ENCODE peak calls at places on chromosome 1, in nine cellular contexts. S is heart right ventricle, K is fibroblast of lung, O is H7, R is mesendoderm, Y is HFF-Myc, X is fibroblast of the aortic adventitia, T is SK-N-SH, H is foreskin fibroblast. B is an unnamed sample.

GRCh38 chr1:96596226-96596625 is 125.4 kb upstream of the PTBP2 start:
- DNase-seq in S (no peak), T (peak; percentile 37), Y (peak; percentile 7), X (peak; percentile 10), K (peak; percentile 13), R (peak; percentile 85), H (no peak), O (peak; percentile 65), B (peak; percentile 31)

GRCh38 chr1:47444578-47445465 is 7.0 kb downstream of the FOXD2 start:
- DNase-seq in X (no peak), H (no peak), T (peak; percentile 55), K (no peak), R (peak; percentile 57), O (peak; percentile 82), Y (no peak), S (peak; percentile 29), B (no peak)

GRCh38 chr1:151342021-151342420 is 5.0 kb downstream of the RFX5 start:
- DNase-seq in Y (no peak), R (no peak), S (no peak), H (no peak), X (no peak), K (no peak), O (no peak), T (no peak), B (no peak)

GRCh38 chr1:57637155-57637554 is 213.3 kb upstream of the DAB1 start:
- DNase-seq in Y (no peak), K (peak; percentile 21), R (peak; percentile 47), X (peak; percentile 81), H (no peak), S (no peak), O (no peak), T (no peak), B (no peak)

GRCh38 chr1:188237573-188238353 is 1409.0 kb downstream of the PLA2G4A start:
- DNase-seq in O (no peak), X (no peak), S (no peak), K (peak; percentile 75), H (peak; percentile 30), Y (no peak), T (no peak), R (no peak), B (no peak)

GRCh38 chr1:175221548-175222175 is 29.1 kb upstream of the KIAA0040 start:
- DNase-seq in T (no peak), S (no peak), Y (no peak), R (peak; percentile 86), K (peak; percentile 13), H (no peak), O (peak; percentile 33), X (peak; percentile 10), B (peak; percentile 24)

GRCh38 chr1:160858127-160858909 is 4.4 kb downstream of the CD244 start:
- DNase-seq in T (no peak), X (no peak), R (no peak), S (no peak), K (no peak), Y (no peak), H (no peak), O (no peak), B (no peak)

GRCh38 chr1:205458777-205459566 is 3.1 kb upstream of the BLACAT1 start:
- DNase-seq in O (peak; percentile 81), X (peak; percentile 73), S (no peak), T (no peak), R (peak; percentile 85), H (peak; percentile 45), K (peak; percentile 58), Y (no peak), B (peak; percentile 56)

GRCh38 chr1:235012436-235013210 is 116.0 kb downstream of the TOMM20 start:
- DNase-seq in O (no peak), H (no peak), T (no peak), X (no peak), Y (no peak), R (no peak), K (no peak), S (no peak), B (no peak)

GRCh38 chr1:235009561-235010306 is 118.9 kb downstream of the TOMM20 start:
- DNase-seq in K (no peak), Y (no peak), O (no peak), R (no peak), X (no peak), H (no peak), T (no peak), S (no peak), B (no peak)

GRCh38 chr1:235013512-235013911 is 115.1 kb downstream of the TOMM20 start:
- DNase-seq in O (no peak), H (no peak), X (no peak), S (no peak), K (no peak), T (no peak), R (peak; percentile 26), Y (no peak), B (no peak)

GRCh38 chr1:235011064-235011598 is 117.5 kb downstream of the TOMM20 start:
- DNase-seq in X (no peak), T (no peak), O (no peak), R (no peak), H (no peak), K (no peak), Y (no peak), S (no peak), B (no peak)

DNA sequence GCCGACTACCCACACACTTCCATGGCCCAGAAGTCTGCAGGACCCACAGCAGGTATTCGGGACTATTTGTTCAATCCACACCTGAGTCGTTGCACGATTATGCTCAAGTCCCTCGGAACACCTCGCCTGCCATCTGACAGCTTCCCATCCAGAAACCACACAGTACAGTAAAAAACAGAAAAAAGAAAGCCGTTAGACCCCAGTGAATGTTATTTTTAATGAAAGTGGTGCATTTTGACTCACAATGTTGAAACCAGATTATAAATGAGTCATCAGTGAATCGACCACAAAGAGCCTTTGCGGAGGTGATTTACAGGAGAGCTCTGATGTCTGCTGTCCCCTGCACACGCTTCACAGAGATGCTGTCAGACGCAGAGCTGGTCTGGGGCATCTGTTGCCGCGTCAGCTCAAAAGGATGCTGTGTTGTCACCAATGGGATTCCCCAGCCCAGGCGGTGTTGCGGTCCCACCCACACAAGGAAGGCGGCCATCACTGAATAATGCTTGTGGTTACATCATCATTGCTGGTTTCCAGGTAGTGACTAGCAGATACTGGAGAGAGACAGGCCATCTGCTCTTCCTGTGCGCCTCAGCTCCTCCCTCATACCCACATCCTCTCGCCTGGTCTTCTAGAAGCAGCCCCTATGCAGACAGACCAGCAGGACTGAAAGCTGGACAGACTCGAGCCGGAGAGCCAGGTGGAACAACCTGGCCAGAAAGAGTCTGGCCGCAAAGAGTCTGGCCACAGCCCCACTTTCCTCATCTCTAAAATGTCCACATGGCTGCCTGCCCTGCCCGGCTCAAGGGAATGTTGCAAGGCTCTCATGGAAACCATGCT is 116.8 kb downstream of the TOMM20 start:
- DNase-seq in K (peak; percentile 100), H (peak; percentile 100), Y (peak; percentile 100), T (peak; percentile 39), R (peak; percentile 48), S (peak; percentile 45), O (no peak), X (peak; percentile 98), B (peak; percentile 98)
- H3K4me3 ChIP-seq in K (no peak overlapping the region), H (no peak overlapping the region), Y (no peak overlapping the region), T (no peak overlapping the region), R (no peak overlapping the region), S (no peak overlapping the region), O (no peak overlapping the region), X (no peak overlapping the region), B (no peak overlapping the region)

DNA sequence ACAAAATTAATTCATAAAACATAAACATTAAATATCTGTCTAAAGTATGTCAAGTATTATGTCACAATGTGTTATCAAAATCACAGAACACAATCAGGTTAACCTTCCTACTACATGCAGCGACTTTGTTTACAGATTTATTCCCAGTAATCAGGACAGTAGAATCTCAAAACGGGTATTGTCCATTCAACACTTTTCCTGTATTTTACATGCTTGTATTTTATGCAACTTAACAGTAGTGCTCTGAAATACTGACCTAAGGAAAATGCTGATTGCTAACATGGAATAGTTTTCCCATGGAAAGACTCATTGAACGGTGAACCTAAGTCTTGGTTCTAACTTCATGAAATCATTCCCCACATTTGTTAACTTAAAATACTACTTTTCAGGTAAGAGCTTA is 2.3 kb downstream of the SERBP1 start:
- DNase-seq in R (no peak), O (no peak), X (no peak), S (no peak), K (no peak), T (no peak), H (no peak), Y (no peak), B (no peak)
- H3K4me3 ChIP-seq in R (peak overlapping the region; percentile 95), O (peak overlapping the region; percentile 99), X (peak overlapping the region; percentile 94), S (peak overlapping the region; percentile 67), K (peak overlapping the region; percentile 85), T (peak overlapping the region; percentile 96), H (peak overlapping the region; percentile 93), Y (peak overlapping the region; percentile 82), B (peak overlapping the region; percentile 97)

GRCh38 chr1:154941332-154941995 is 4.9 kb upstream of the PMVK start:
- DNase-seq in O (no peak), R (peak; percentile 55), S (no peak), Y (no peak), H (no peak), K (no peak), X (no peak), T (peak; percentile 65), B (peak; percentile 5)

GRCh38 chr1:154938604-154939399 is 2.3 kb upstream of the PMVK start:
- DNase-seq in O (no peak), X (no peak), H (no peak), T (no peak), R (no peak), K (no peak), Y (no peak), S (no peak), B (no peak)

GRCh38 chr1:154940880-154941228 is 4.3 kb upstream of the PMVK start:
- DNase-seq in T (no peak), O (no peak), Y (no peak), X (no peak), S (no peak), H (no peak), R (no peak), K (no peak), B (no peak)

GRCh38 chr1:154937988-154938386 is 1.5 kb upstream of the PMVK start:
- DNase-seq in H (no peak), O (no peak), T (no peak), Y (no peak), X (no peak), K (no peak), R (no peak), S (no peak), B (no peak)

DNA sequence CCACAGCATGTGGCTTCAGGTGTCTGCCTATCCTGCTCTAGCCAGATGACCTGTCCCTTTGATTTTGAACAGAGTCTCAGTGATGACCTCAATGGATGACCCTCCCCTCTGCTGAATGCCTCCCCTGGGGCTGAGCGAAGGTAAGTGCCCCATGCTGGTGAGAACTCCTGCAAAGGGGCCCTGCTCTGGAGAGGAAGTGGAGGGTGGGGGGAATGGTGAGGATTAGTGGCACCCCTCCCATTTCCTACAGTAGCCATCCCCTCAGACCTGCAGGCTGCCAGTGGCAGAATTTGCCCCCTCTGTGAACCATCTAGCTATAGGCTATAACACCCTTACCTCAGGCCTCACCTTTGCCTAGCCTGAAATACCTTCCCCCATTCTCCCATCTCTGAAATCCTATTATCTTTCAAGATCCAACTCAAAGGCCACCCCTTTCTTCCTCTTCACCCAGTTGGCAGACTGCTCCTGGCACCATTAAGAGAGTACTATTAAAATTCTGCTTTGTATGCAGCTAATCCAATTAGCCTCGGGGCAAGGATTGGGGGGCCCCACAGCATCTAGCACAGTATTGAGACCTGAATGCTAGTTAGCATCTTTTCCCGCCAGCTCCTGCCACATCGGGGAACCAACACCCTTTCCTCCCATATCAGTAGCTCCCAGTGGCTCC is 3.8 kb upstream of the PMVK start:
- DNase-seq in X (no peak), S (no peak), H (no peak), R (peak; percentile 59), K (no peak), Y (no peak), T (no peak), O (no peak), B (no peak)
- H3K4me3 ChIP-seq in X (no peak overlapping the region), S (no peak overlapping the region), H (no peak overlapping the region), R (no peak overlapping the region), K (no peak overlapping the region), Y (no peak overlapping the region), T (no peak overlapping the region), O (no peak overlapping the region), B (no peak overlapping the region)

GRCh38 chr1:20974069-20974468 is 187.0 kb upstream of the HP1BP3 start:
- DNase-seq in H (peak; percentile 21), K (peak; percentile 57), X (peak; percentile 9), O (no peak), R (no peak), T (no peak), S (no peak), Y (no peak), B (peak; percentile 58)
- H3K4me3 ChIP-seq in H (no peak overlapping the region), K (no peak overlapping the region), X (no peak overlapping the region), O (no peak overlapping the region), R (no peak overlapping the region), T (no peak overlapping the region), S (no peak overlapping the region), Y (no peak overlapping the region), B (no peak overlapping the region)

B was measured in fibroblast of villous mesenchyme.